ENCODE peak calls at places on chromosomes 1 and 21, in four cellular contexts. O is T-helper 1 cell; P is activated CD4-positive, alpha-beta memory T cell treated with anti-CD3 and anti-CD28 coated beads, Interleukin-2, amount 10 ng/mL, durations not matched to agents 7 days and 5 days; B is AG10803. Q is an unnamed sample.

GRCh38 chr1:40257313-40257687 is 736 bp upstream of the ZMPSTE24 start:
- DNase-seq in O (no peak), P (no peak), B (no peak), Q (peak)

GRCh38 chr1:157993179-157994080 is at the start of gene KIRREL1:
- DNase-seq in O (no peak), P (no peak), B (peak), Q (no peak)

GRCh38 chr1:235910357-235911299 is 43.9 kb upstream of the LYST start:
- DNase-seq in B (peak), P (peak), O (peak), Q (no peak)

GRCh38 chr21:32687946-32688345 is 39.9 kb downstream of the SYNJ1 start:
- DNase-seq in B (no peak), P (no peak), O (no peak), Q (no peak)

GRCh38 chr1:200253774-200254495 is 155.9 kb downstream of the ZNF281 start:
- DNase-seq in O (peak), P (peak), B (no peak), Q (no peak)

GRCh38 chr1:18410407-18410806 is 70.3 kb upstream of the KLHDC7A start:
- DNase-seq in B (no peak), P (no peak), O (no peak), Q (no peak)

GRCh38 chr1:91404151-91405012 is at the start of gene HFM1:
- DNase-seq in O (peak), P (peak), B (peak), Q (peak)

GRCh38 chr21:35594905-35595304 is 465.4 kb downstream of the SETD4 start:
- DNase-seq in O (no peak), B (no peak), P (no peak), Q (no peak)